ENCODE peak calls at places on chromosomes 3 and 15, in five cellular contexts. One of them, this sample, is unnamed.

GRCh38 chr3:187737401-187738088 is 7.7 kb downstream of the BCL6 start:
- DNase-seq in smooth muscle cell of the brain vasculature: no peak
- DNase-seq in IMR-90: peak; percentile 65
- DNase-seq in NCI-H2171 treated with DMSO at 0.1 percent for 48 hours: peak; percentile 33
- DNase-seq in caudate nucleus: peak; percentile 13
- DNase-seq in this sample: peak; percentile 49

GRCh38 chr15:40002295-40002694 is 36.7 kb downstream of the SRP14 start:
- DNase-seq in smooth muscle cell of the brain vasculature: no peak
- DNase-seq in IMR-90: peak; percentile 65
- DNase-seq in NCI-H2171 treated with DMSO at 0.1 percent for 48 hours: no peak
- DNase-seq in caudate nucleus: no peak
- DNase-seq in this sample: no peak

GRCh38 chr3:39038165-39038564 is 13.6 kb downstream of the SCN11A start:
- DNase-seq in smooth muscle cell of the brain vasculature: no peak
- DNase-seq in IMR-90: peak; percentile 60
- DNase-seq in NCI-H2171 treated with DMSO at 0.1 percent for 48 hours: no peak
- DNase-seq in caudate nucleus: no peak
- DNase-seq in this sample: no peak

GRCh38 chr15:57332326-57332725 is 44.0 kb upstream of the CGNL1 start:
- DNase-seq in smooth muscle cell of the brain vasculature: no peak
- DNase-seq in IMR-90: no peak
- DNase-seq in NCI-H2171 treated with DMSO at 0.1 percent for 48 hours: no peak
- DNase-seq in caudate nucleus: no peak
- DNase-seq in this sample: no peak

GRCh38 chr15:85316244-85316934 is 64.0 kb upstream of the AKAP13 start:
- DNase-seq in smooth muscle cell of the brain vasculature: no peak
- DNase-seq in IMR-90: peak; percentile 53
- DNase-seq in NCI-H2171 treated with DMSO at 0.1 percent for 48 hours: no peak
- DNase-seq in caudate nucleus: no peak
- DNase-seq in this sample: no peak

GRCh38 chr3:152202976-152203626 is 65.6 kb upstream of the MBNL1 start:
- DNase-seq in smooth muscle cell of the brain vasculature: no peak
- DNase-seq in IMR-90: no peak
- DNase-seq in NCI-H2171 treated with DMSO at 0.1 percent for 48 hours: no peak
- DNase-seq in caudate nucleus: no peak
- DNase-seq in this sample: no peak

GRCh38 chr15:77715051-77715450 is 82.3 kb upstream of the LINGO1 start:
- DNase-seq in smooth muscle cell of the brain vasculature: no peak
- DNase-seq in IMR-90: no peak
- DNase-seq in NCI-H2171 treated with DMSO at 0.1 percent for 48 hours: no peak
- DNase-seq in caudate nucleus: no peak
- DNase-seq in this sample: no peak

GRCh38 chr3:16140116-16140893 is 34.2 kb upstream of the GALNT15 start:
- DNase-seq in smooth muscle cell of the brain vasculature: no peak
- DNase-seq in IMR-90: peak; percentile 88
- DNase-seq in NCI-H2171 treated with DMSO at 0.1 percent for 48 hours: no peak
- DNase-seq in caudate nucleus: no peak
- DNase-seq in this sample: no peak

GRCh38 chr3:120244834-120245225 is 40.2 kb downstream of the GPR156 start:
- DNase-seq in smooth muscle cell of the brain vasculature: no peak
- DNase-seq in IMR-90: no peak
- DNase-seq in NCI-H2171 treated with DMSO at 0.1 percent for 48 hours: no peak
- DNase-seq in caudate nucleus: no peak
- DNase-seq in this sample: peak; percentile 6

GRCh38 chr15:62856466-62857246 is 185.9 kb upstream of the TPM1 start:
- DNase-seq in smooth muscle cell of the brain vasculature: no peak
- DNase-seq in IMR-90: no peak
- DNase-seq in NCI-H2171 treated with DMSO at 0.1 percent for 48 hours: no peak
- DNase-seq in caudate nucleus: no peak
- DNase-seq in this sample: peak; percentile 85